ENCODE peak calls at places on chromosomes 6 and 20, in four cellular contexts. P is GM12878, G is H1, C is HepG2. U is an unnamed sample.

GRCh38 chr6:217048-217659 is 75.1 kb upstream of the DUSP22 start:
- DNase-seq in G (peak), C (peak), P (peak), U (peak)

GRCh38 chr6:111057074-111057752 is 30.1 kb upstream of the SLC16A10 start:
- DNase-seq in P (no peak), G (no peak), C (peak), U (peak)

GRCh38 chr20:58267389-58268215 is 39.1 kb upstream of the ANKRD60 start:
- DNase-seq in C (no peak), G (no peak), P (no peak), U (no peak)

GRCh38 chr6:138272543-138273305 is 54.4 kb upstream of the PBOV1 start:
- DNase-seq in P (no peak), C (no peak), G (no peak), U (no peak)

GRCh38 chr6:34182751-34183531 is 37.1 kb upstream of the GRM4 start:
- DNase-seq in P (peak), C (no peak), G (no peak), U (no peak)

GRCh38 chr20:1127840-1128239 is 9.4 kb downstream of the PSMF1 start:
- DNase-seq in P (no peak), G (no peak), C (no peak), U (no peak)

GRCh38 chr20:45105317-45105716 is 4.4 kb upstream of the KCNS1 start:
- DNase-seq in C (no peak), G (no peak), P (no peak), U (no peak)

GRCh38 chr6:94487371-94487770 is 1068.0 kb upstream of the EPHA7 start:
- DNase-seq in C (no peak), G (no peak), P (no peak), U (no peak)

GRCh38 chr6:21826031-21826430 is 232.5 kb downstream of the SOX4 start:
- DNase-seq in G (peak), P (no peak), C (peak), U (no peak)

GRCh38 chr6:28922841-28923317 is 906 bp downstream of the TRIM27 start:
- DNase-seq in P (no peak), C (no peak), G (no peak), U (peak)

DNA sequence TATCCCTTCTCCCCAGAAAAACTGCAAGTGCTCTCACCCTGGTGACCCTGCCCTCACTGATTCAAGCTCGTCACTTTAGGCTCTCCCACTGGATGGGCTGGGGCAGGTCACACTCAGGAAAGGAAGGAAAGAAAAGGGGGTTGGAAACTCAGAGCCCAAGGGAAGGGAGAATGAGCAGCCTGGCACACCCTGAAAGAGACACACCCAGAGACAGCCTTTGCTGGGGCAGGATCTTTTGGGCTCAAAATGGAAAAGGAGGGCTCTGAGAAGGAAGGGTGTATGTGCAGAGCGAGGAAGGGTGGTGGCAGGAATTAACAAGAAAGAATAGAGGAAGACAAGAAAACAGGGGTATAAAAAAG is 2.5 kb downstream of the PPP1R18 start:
- DNase-seq in C (no peak), G (no peak), P (no peak), U (no peak)
- TF ChIP-seq TCF12 in C (no peak), G (no peak), P (no peak), U (no peak)

DNA sequence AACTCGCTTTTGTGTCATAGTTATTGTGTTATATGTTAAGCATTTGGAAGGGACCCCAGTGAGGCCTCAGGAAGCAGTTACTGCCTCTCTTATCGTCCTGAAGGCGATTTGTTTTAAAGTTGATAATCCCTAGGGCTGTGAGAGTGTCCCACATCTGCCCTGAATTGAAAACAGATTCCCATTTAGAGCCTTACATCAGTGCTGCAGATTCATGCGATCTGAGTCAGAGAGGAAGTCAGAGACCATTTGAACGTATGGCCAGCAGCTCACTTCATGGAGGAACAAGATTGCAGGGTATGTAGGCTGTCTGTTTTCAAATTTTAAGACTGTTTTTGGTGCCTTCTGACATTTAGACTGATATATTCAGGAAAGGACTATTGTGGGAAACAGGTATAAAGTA is 70.6 kb upstream of the SASH1 start:
- DNase-seq in G (no peak), P (no peak), C (no peak), U (no peak)
- TF ChIP-seq TCF12 in G (no peak), P (no peak), C (no peak), U (peak)

GRCh38 chr6:119643866-119644265 is 294.3 kb upstream of the MAN1A1 start:
- DNase-seq in P (no peak), C (no peak), G (no peak), U (no peak)
- TF ChIP-seq TCF12 in P (no peak), C (no peak), G (no peak), U (no peak)

GRCh38 chr6:32639440-32640394 is 2.5 kb downstream of the HLA-DQA1 start:
- DNase-seq in G (no peak), C (no peak), P (no peak), U (no peak)

GRCh38 chr6:32637883-32638282 is 677 bp downstream of the HLA-DQA1 start:
- DNase-seq in C (no peak), G (no peak), P (no peak), U (no peak)

GRCh38 chr6:32635526-32636123 is 1.6 kb upstream of the HLA-DQA1 start:
- DNase-seq in G (no peak), C (no peak), P (no peak), U (no peak)

GRCh38 chr6:32638521-32639219 is 1.5 kb downstream of the HLA-DQA1 start:
- DNase-seq in G (no peak), P (no peak), C (no peak), U (no peak)

DNA sequence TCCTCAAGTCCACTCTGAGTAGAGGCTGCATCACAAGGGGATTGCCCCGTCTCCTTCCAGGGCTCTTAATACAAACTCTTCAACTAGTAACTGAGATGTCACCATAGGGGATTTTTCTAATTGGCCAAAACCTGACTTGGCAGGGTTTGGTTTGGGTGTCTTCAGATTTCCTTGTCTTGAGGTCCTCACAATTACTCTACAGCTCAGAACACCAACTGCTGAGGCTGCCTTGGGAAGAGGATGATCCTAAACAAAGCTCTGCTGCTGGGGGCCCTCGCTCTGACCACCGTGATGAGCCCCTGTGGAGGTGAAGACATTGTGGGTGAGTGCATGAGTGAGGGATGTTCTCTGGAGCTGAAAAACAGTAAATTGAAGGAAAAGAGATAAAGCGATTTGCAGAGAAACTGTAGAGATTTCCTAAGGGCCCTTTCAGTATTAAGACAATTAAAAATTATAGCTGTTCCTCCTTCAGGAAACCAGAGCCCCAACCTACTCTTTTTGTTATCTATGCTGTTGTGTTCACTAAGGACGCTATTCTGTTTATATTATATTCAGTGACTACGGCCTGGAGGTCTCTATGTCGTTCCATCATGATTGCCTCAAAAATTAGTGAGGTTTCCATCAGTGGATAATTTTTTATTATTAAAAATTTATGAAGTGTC is at the start of gene HLA-DQA1:
- DNase-seq in C (no peak), G (no peak), P (peak), U (no peak)
- TF ChIP-seq TCF12 in C (no peak), G (no peak), P (no peak), U (no peak)

DNA sequence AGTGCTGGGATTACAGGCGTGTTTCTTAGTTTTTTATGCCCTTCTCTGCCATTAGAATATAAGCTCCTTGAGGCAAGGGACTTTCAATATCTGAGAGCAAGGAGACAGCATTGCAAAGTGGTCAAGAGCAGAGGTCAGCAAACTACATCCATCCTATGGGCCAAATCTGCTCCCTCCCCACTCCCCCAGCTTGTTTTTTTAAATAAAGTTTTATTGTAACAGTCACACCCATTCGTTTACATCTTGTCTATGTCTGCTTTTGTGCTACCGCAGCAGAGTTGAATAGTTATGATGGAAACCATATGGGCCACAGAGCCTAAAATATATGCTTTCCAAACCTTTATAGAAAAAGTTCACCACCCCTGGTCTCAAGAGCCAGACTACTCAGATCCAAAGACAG is 227.9 kb downstream of the EYA2 start:
- DNase-seq in P (no peak), C (no peak), G (no peak), U (no peak)
- TF ChIP-seq TCF12 in P (no peak), C (no peak), G (no peak), U (no peak)

U was measured in SK-N-SH.